ENCODE peak calls at places on chromosomes 2 and 18, in six cellular contexts. P is endodermal cell; C is HuH-7; Z is transverse colon; J is fibroblast of mammary gland; I is activated CD4-positive, alpha-beta T cell treated with anti-CD3 and anti-CD28 coated beads, Interleukin-2, amount 50 U/mL, for 1 hour. N is an unnamed sample.

GRCh38 chr2:156944871-156945270 is 312.6 kb upstream of the GALNT5 start:
- DNase-seq in C (no peak), I (no peak), P (no peak), Z (no peak), J (no peak), N (no peak)

GRCh38 chr2:117691980-117692379 is 122.5 kb upstream of the DDX18 start:
- DNase-seq in J (no peak), Z (no peak), P (peak), C (no peak), I (no peak), N (no peak)

GRCh38 chr2:59463401-59463800 is 1090.1 kb downstream of the BCL11A start:
- DNase-seq in Z (no peak), I (no peak), C (no peak), P (peak), J (no peak), N (no peak)

GRCh38 chr18:8701546-8702118 is 3.7 kb upstream of the MTCL1 start:
- DNase-seq in J (peak), C (peak), P (no peak), I (no peak), Z (no peak), N (no peak)

GRCh38 chr2:206555721-206556120 is 86.6 kb upstream of the FAM237A start:
- DNase-seq in J (peak), C (no peak), Z (no peak), I (no peak), P (no peak), N (no peak)

GRCh38 chr2:236614566-236614965 is 44.9 kb downstream of the ACKR3 start:
- DNase-seq in J (no peak), I (no peak), Z (no peak), C (no peak), P (no peak), N (no peak)

GRCh38 chr2:128602038-128602698 is 283.5 kb upstream of the HS6ST1 start:
- DNase-seq in J (no peak), I (no peak), P (no peak), Z (no peak), C (no peak), N (no peak)

GRCh38 chr2:60368437-60368836 is 185.0 kb downstream of the BCL11A start:
- DNase-seq in P (peak), J (no peak), I (no peak), Z (no peak), C (no peak), N (no peak)

GRCh38 chr2:75612862-75613243 is 33.7 kb upstream of the MRPL19 start:
- DNase-seq in P (no peak), C (no peak), J (no peak), I (no peak), Z (no peak), N (no peak)

GRCh38 chr2:150486539-150487484 is 655 bp downstream of the RND3 start:
- DNase-seq in I (no peak), C (peak), P (peak), J (peak), Z (peak), N (peak)